ENCODE peak calls at places on chromosome 22, in eight cellular contexts. One of them, this sample, is unnamed.

GRCh38 chr22:41538583-41538982 is 5.7 kb downstream of the POLR3H start:
- DNase-seq in NCI-H1092 treated with DMSO at 0.1 percent for 48 hours: no peak
- DNase-seq in lower leg skin: no peak
- DNase-seq in HS-5: no peak
- DNase-seq in hepatic stellate cell: no peak
- DNase-seq in fibroblast of the aortic adventitia: no peak
- DNase-seq in HCT116: no peak
- DNase-seq in posterior vena cava: no peak
- DNase-seq in this sample: no peak

GRCh38 chr22:47738472-47739013 is 976.1 kb downstream of the TBC1D22A start:
- DNase-seq in NCI-H1092 treated with DMSO at 0.1 percent for 48 hours: no peak
- DNase-seq in posterior vena cava: no peak
- DNase-seq in HCT116: no peak
- DNase-seq in lower leg skin: no peak
- DNase-seq in hepatic stellate cell: no peak
- DNase-seq in fibroblast of the aortic adventitia: no peak
- DNase-seq in HS-5: no peak
- DNase-seq in this sample: no peak

GRCh38 chr22:50267591-50268390 is 2.4 kb downstream of the MAPK11 start:
- DNase-seq in NCI-H1092 treated with DMSO at 0.1 percent for 48 hours: no peak
- DNase-seq in hepatic stellate cell: peak
- DNase-seq in fibroblast of the aortic adventitia: peak
- DNase-seq in lower leg skin: peak
- DNase-seq in posterior vena cava: no peak
- DNase-seq in HS-5: no peak
- DNase-seq in HCT116: no peak
- DNase-seq in this sample: peak

GRCh38 chr22:37601540-37602442 is 6.8 kb upstream of the GGA1 start:
- DNase-seq in HCT116: peak
- DNase-seq in hepatic stellate cell: no peak
- DNase-seq in fibroblast of the aortic adventitia: peak
- DNase-seq in posterior vena cava: no peak
- DNase-seq in lower leg skin: no peak
- DNase-seq in HS-5: no peak
- DNase-seq in NCI-H1092 treated with DMSO at 0.1 percent for 48 hours: no peak
- DNase-seq in this sample: no peak

GRCh38 chr22:23279781-23280180 is 99.5 kb downstream of the BCR start:
- DNase-seq in posterior vena cava: no peak
- DNase-seq in NCI-H1092 treated with DMSO at 0.1 percent for 48 hours: no peak
- DNase-seq in lower leg skin: no peak
- DNase-seq in hepatic stellate cell: no peak
- DNase-seq in HCT116: no peak
- DNase-seq in HS-5: no peak
- DNase-seq in fibroblast of the aortic adventitia: no peak
- DNase-seq in this sample: no peak

GRCh38 chr22:30397656-30398635 is 1.1 kb downstream of the SEC14L2 start:
- DNase-seq in posterior vena cava: no peak
- DNase-seq in hepatic stellate cell: no peak
- DNase-seq in HS-5: no peak
- DNase-seq in lower leg skin: no peak
- DNase-seq in fibroblast of the aortic adventitia: no peak
- DNase-seq in NCI-H1092 treated with DMSO at 0.1 percent for 48 hours: no peak
- DNase-seq in HCT116: no peak
- DNase-seq in this sample: no peak

GRCh38 chr22:50535113-50535512 is 5.3 kb upstream of the TYMP start:
- DNase-seq in HCT116: no peak
- DNase-seq in lower leg skin: no peak
- DNase-seq in hepatic stellate cell: no peak
- DNase-seq in NCI-H1092 treated with DMSO at 0.1 percent for 48 hours: no peak
- DNase-seq in posterior vena cava: no peak
- DNase-seq in HS-5: no peak
- DNase-seq in fibroblast of the aortic adventitia: no peak
- DNase-seq in this sample: no peak

GRCh38 chr22:19122143-19122751 is at the start of gene DGCR2:
- DNase-seq in fibroblast of the aortic adventitia: peak
- DNase-seq in HS-5: peak
- DNase-seq in lower leg skin: peak
- DNase-seq in hepatic stellate cell: peak
- DNase-seq in NCI-H1092 treated with DMSO at 0.1 percent for 48 hours: peak
- DNase-seq in HCT116: peak
- DNase-seq in posterior vena cava: peak
- DNase-seq in this sample: peak

GRCh38 chr22:20115691-20116375 is at the start of gene RANBP1:
- DNase-seq in lower leg skin: no peak
- DNase-seq in HS-5: no peak
- DNase-seq in HCT116: no peak
- DNase-seq in fibroblast of the aortic adventitia: no peak
- DNase-seq in NCI-H1092 treated with DMSO at 0.1 percent for 48 hours: no peak
- DNase-seq in hepatic stellate cell: no peak
- DNase-seq in posterior vena cava: no peak
- DNase-seq in this sample: no peak

This sample was measured in endothelial cell.